ENCODE peak calls at places on chromosomes 3 and 15, in four cellular contexts. A is hypothalamus, D is NCI-H1105 treated with DMSO at 0.1 percent for 48 hours, B is left ventricle myocardium inferior. W is an unnamed sample.

GRCh38 chr15:77075528-77075927 is 4.6 kb upstream of the TSPAN3 start:
- DNase-seq in A (no peak), B (no peak), D (no peak), W (no peak)

GRCh38 chr3:11238057-11238456 is 34.1 kb upstream of the ATG7 start:
- DNase-seq in A (no peak), D (no peak), B (no peak), W (no peak)

GRCh38 chr3:4981688-4982494 is 2.7 kb downstream of the BHLHE40 start:
- DNase-seq in D (no peak), B (no peak), A (no peak), W (no peak)

GRCh38 chr3:44992555-44993470 is 16.8 kb downstream of the EXOSC7 start:
- DNase-seq in D (no peak), A (no peak), B (no peak), W (no peak)

GRCh38 chr3:138222316-138222715 is 35.2 kb downstream of the ARMC8 start:
- DNase-seq in D (no peak), B (no peak), A (no peak), W (no peak)

GRCh38 chr3:36212291-36212690 is 168.0 kb upstream of the STAC start:
- DNase-seq in B (no peak), A (no peak), D (no peak), W (no peak)

GRCh38 chr15:93246266-93247242 is 157.5 kb upstream of the RGMA start:
- DNase-seq in B (no peak), A (no peak), D (peak), W (no peak)

GRCh38 chr3:128068156-128068620 is 16.0 kb downstream of the SEC61A1 start:
- DNase-seq in D (peak), B (no peak), A (no peak), W (no peak)

GRCh38 chr15:42576040-42576594 is 711 bp downstream of the STARD9 start:
- DNase-seq in A (no peak), B (no peak), D (no peak), W (no peak)

GRCh38 chr15:28889346-28889745 is 3.6 kb downstream of the APBA2 start:
- DNase-seq in B (no peak), A (no peak), D (no peak), W (no peak)

GRCh38 chr3:5304789-5305680 is 117.5 kb downstream of the EDEM1 start:
- DNase-seq in B (no peak), D (peak), A (no peak), W (no peak)

GRCh38 chr3:140532793-140533330 is 145.0 kb upstream of the TRIM42 start:
- DNase-seq in A (no peak), D (no peak), B (no peak), W (no peak)

GRCh38 chr15:78418239-78418638 is 19.8 kb upstream of the IREB2 start:
- DNase-seq in A (no peak), D (no peak), B (no peak), W (no peak)

GRCh38 chr3:61813656-61814055 is 252.3 kb downstream of the PTPRG start:
- DNase-seq in B (no peak), D (no peak), A (no peak), W (no peak)